ENCODE peak calls at places on chromosomes 11 and 22, in five cellular contexts. One of them, this sample, is unnamed.
A peak's percentile ranks its signal among the peaks of the same experiment; 100 is the strongest.

GRCh38 chr11:61967924-61968757 is 707 bp upstream of the FTH1 start:
- DNase-seq in HTR-8/SVneo: no peak
- DNase-seq in HEK293T: no peak
- DNase-seq in sciatic nerve: peak; percentile 80
- DNase-seq in naive thymus-derived CD8-positive, alpha-beta T cell: no peak
- DNase-seq in this sample: no peak

GRCh38 chr11:63805844-63806415 is 7.3 kb upstream of the SPINDOC start:
- DNase-seq in HTR-8/SVneo: peak; percentile 27
- DNase-seq in HEK293T: no peak
- DNase-seq in sciatic nerve: no peak
- DNase-seq in naive thymus-derived CD8-positive, alpha-beta T cell: no peak
- DNase-seq in this sample: no peak

GRCh38 chr11:132744771-132745170 is 787.5 kb downstream of the OPCML start:
- DNase-seq in HTR-8/SVneo: peak; percentile 9
- DNase-seq in HEK293T: no peak
- DNase-seq in sciatic nerve: no peak
- DNase-seq in naive thymus-derived CD8-positive, alpha-beta T cell: no peak
- DNase-seq in this sample: no peak

GRCh38 chr22:39117585-39118191 is 20.6 kb downstream of the APOBEC3H start:
- DNase-seq in HTR-8/SVneo: peak; percentile 39
- DNase-seq in HEK293T: peak; percentile 43
- DNase-seq in sciatic nerve: no peak
- DNase-seq in naive thymus-derived CD8-positive, alpha-beta T cell: peak; percentile 35
- DNase-seq in this sample: peak; percentile 47

GRCh38 chr22:25722223-25723015 is 19.6 kb upstream of the MYO18B start:
- DNase-seq in HTR-8/SVneo: no peak
- DNase-seq in HEK293T: no peak
- DNase-seq in sciatic nerve: no peak
- DNase-seq in naive thymus-derived CD8-positive, alpha-beta T cell: no peak
- DNase-seq in this sample: no peak

GRCh38 chr11:69010361-69010891 is 2.6 kb downstream of the MRGPRF start:
- DNase-seq in HTR-8/SVneo: no peak
- DNase-seq in HEK293T: no peak
- DNase-seq in sciatic nerve: no peak
- DNase-seq in naive thymus-derived CD8-positive, alpha-beta T cell: no peak
- DNase-seq in this sample: no peak

GRCh38 chr22:39216143-39216490 is 28.7 kb downstream of the PDGFB start:
- DNase-seq in HTR-8/SVneo: no peak
- DNase-seq in HEK293T: no peak
- DNase-seq in sciatic nerve: peak; percentile 33
- DNase-seq in naive thymus-derived CD8-positive, alpha-beta T cell: no peak
- DNase-seq in this sample: no peak

GRCh38 chr22:24954856-24955255 is 2.3 kb downstream of the KIAA1671 start:
- DNase-seq in HTR-8/SVneo: no peak
- DNase-seq in HEK293T: no peak
- DNase-seq in sciatic nerve: no peak
- DNase-seq in naive thymus-derived CD8-positive, alpha-beta T cell: no peak
- DNase-seq in this sample: no peak

GRCh38 chr11:44592125-44592643 is 26.7 kb downstream of the CD82 start:
- DNase-seq in HTR-8/SVneo: no peak
- DNase-seq in HEK293T: no peak
- DNase-seq in sciatic nerve: no peak
- DNase-seq in naive thymus-derived CD8-positive, alpha-beta T cell: no peak
- DNase-seq in this sample: no peak

GRCh38 chr11:70618471-70619101 is 220.3 kb downstream of the CTTN start:
- DNase-seq in HTR-8/SVneo: no peak
- DNase-seq in HEK293T: no peak
- DNase-seq in sciatic nerve: no peak
- DNase-seq in naive thymus-derived CD8-positive, alpha-beta T cell: no peak
- DNase-seq in this sample: no peak

GRCh38 chr11:18151581-18151980 is 19.2 kb downstream of the MRGPRX3 start:
- DNase-seq in HTR-8/SVneo: no peak
- DNase-seq in HEK293T: no peak
- DNase-seq in sciatic nerve: no peak
- DNase-seq in naive thymus-derived CD8-positive, alpha-beta T cell: no peak
- DNase-seq in this sample: no peak

GRCh38 chr11:119258180-119258579 is 52.0 kb downstream of the CBL start:
- DNase-seq in HTR-8/SVneo: no peak
- DNase-seq in HEK293T: no peak
- DNase-seq in sciatic nerve: no peak
- DNase-seq in naive thymus-derived CD8-positive, alpha-beta T cell: peak; percentile 3
- DNase-seq in this sample: no peak

GRCh38 chr11:76622481-76623094 is 48.0 kb downstream of the LRRC32 start:
- DNase-seq in HTR-8/SVneo: no peak
- DNase-seq in HEK293T: no peak
- DNase-seq in sciatic nerve: peak; percentile 55
- DNase-seq in naive thymus-derived CD8-positive, alpha-beta T cell: no peak
- DNase-seq in this sample: no peak

GRCh38 chr22:49991907-49992533 is 20.5 kb downstream of the IL17REL start:
- DNase-seq in HTR-8/SVneo: no peak
- DNase-seq in HEK293T: no peak
- DNase-seq in sciatic nerve: peak; percentile 39
- DNase-seq in naive thymus-derived CD8-positive, alpha-beta T cell: no peak
- DNase-seq in this sample: no peak

GRCh38 chr11:16805942-16806341 is 67.5 kb downstream of the C11orf58 start:
- DNase-seq in HTR-8/SVneo: no peak
- DNase-seq in HEK293T: no peak
- DNase-seq in sciatic nerve: no peak
- DNase-seq in naive thymus-derived CD8-positive, alpha-beta T cell: no peak
- DNase-seq in this sample: no peak

GRCh38 chr11:94147433-94147845 is 18.8 kb downstream of the PANX1 start:
- DNase-seq in HTR-8/SVneo: no peak
- DNase-seq in HEK293T: no peak
- DNase-seq in sciatic nerve: no peak
- DNase-seq in naive thymus-derived CD8-positive, alpha-beta T cell: no peak
- DNase-seq in this sample: no peak

GRCh38 chr22:43743131-43743530 is 69.0 kb downstream of the EFCAB6 start:
- DNase-seq in HTR-8/SVneo: no peak
- DNase-seq in HEK293T: peak; percentile 59
- DNase-seq in sciatic nerve: no peak
- DNase-seq in naive thymus-derived CD8-positive, alpha-beta T cell: no peak
- DNase-seq in this sample: no peak

GRCh38 chr11:106999203-106999602 is 19.1 kb downstream of the GUCY1A2 start:
- DNase-seq in HTR-8/SVneo: no peak
- DNase-seq in HEK293T: no peak
- DNase-seq in sciatic nerve: no peak
- DNase-seq in naive thymus-derived CD8-positive, alpha-beta T cell: no peak
- DNase-seq in this sample: no peak

GRCh38 chr11:62889484-62890437 is 9.1 kb downstream of the SLC3A2 start:
- DNase-seq in HTR-8/SVneo: peak; percentile 62
- DNase-seq in HEK293T: peak; percentile 42
- DNase-seq in sciatic nerve: no peak
- DNase-seq in naive thymus-derived CD8-positive, alpha-beta T cell: no peak
- DNase-seq in this sample: peak; percentile 21

GRCh38 chr11:13152736-13153541 is 124.7 kb upstream of the BMAL1 start:
- DNase-seq in HTR-8/SVneo: peak; percentile 30
- DNase-seq in HEK293T: no peak
- DNase-seq in sciatic nerve: no peak
- DNase-seq in naive thymus-derived CD8-positive, alpha-beta T cell: no peak
- DNase-seq in this sample: peak; percentile 7

GRCh38 chr22:50726643-50727340 is 11.2 kb upstream of the ACR start:
- DNase-seq in HTR-8/SVneo: no peak
- DNase-seq in HEK293T: no peak
- DNase-seq in sciatic nerve: no peak
- DNase-seq in naive thymus-derived CD8-positive, alpha-beta T cell: no peak
- DNase-seq in this sample: no peak

GRCh38 chr11:62664405-62665074 is 470 bp downstream of the C11orf98 start:
- DNase-seq in HTR-8/SVneo: peak; percentile 56
- DNase-seq in HEK293T: no peak
- DNase-seq in sciatic nerve: peak; percentile 69
- DNase-seq in naive thymus-derived CD8-positive, alpha-beta T cell: peak; percentile 53
- DNase-seq in this sample: peak; percentile 77

GRCh38 chr22:47195156-47195675 is 432.8 kb downstream of the TBC1D22A start:
- DNase-seq in HTR-8/SVneo: no peak
- DNase-seq in HEK293T: no peak
- DNase-seq in sciatic nerve: no peak
- DNase-seq in naive thymus-derived CD8-positive, alpha-beta T cell: no peak
- DNase-seq in this sample: no peak

GRCh38 chr22:37274380-37274862 is 7.9 kb upstream of the CYTH4 start:
- DNase-seq in HTR-8/SVneo: no peak
- DNase-seq in HEK293T: no peak
- DNase-seq in sciatic nerve: no peak
- DNase-seq in naive thymus-derived CD8-positive, alpha-beta T cell: no peak
- DNase-seq in this sample: peak; percentile 85

GRCh38 chr11:49995559-49995958 is 13.2 kb upstream of the OR4C12 start:
- DNase-seq in HTR-8/SVneo: no peak
- DNase-seq in HEK293T: peak; percentile 6
- DNase-seq in sciatic nerve: no peak
- DNase-seq in naive thymus-derived CD8-positive, alpha-beta T cell: no peak
- DNase-seq in this sample: peak; percentile 44

GRCh38 chr11:46504817-46505613 is 88.8 kb downstream of the AMBRA1 start:
- DNase-seq in HTR-8/SVneo: no peak
- DNase-seq in HEK293T: no peak
- DNase-seq in sciatic nerve: no peak
- DNase-seq in naive thymus-derived CD8-positive, alpha-beta T cell: no peak
- DNase-seq in this sample: no peak

GRCh38 chr11:108853151-108853550 is 188.3 kb downstream of the DDX10 start:
- DNase-seq in HTR-8/SVneo: no peak
- DNase-seq in HEK293T: no peak
- DNase-seq in sciatic nerve: no peak
- DNase-seq in naive thymus-derived CD8-positive, alpha-beta T cell: no peak
- DNase-seq in this sample: no peak

GRCh38 chr22:44147821-44148574 is 32.7 kb upstream of the PARVG start:
- DNase-seq in HTR-8/SVneo: no peak
- DNase-seq in HEK293T: no peak
- DNase-seq in sciatic nerve: no peak
- DNase-seq in naive thymus-derived CD8-positive, alpha-beta T cell: no peak
- DNase-seq in this sample: no peak